ENCODE peak calls at places on chromosomes 2 and 18, in six cellular contexts. One of them, this sample, is unnamed.

GRCh38 chr2:208042041-208042440 is 16.7 kb upstream of the PLEKHM3 start:
- DNase-seq in GM23338: no peak
- DNase-seq in K562: no peak
- DNase-seq in stomach: no peak
- DNase-seq in breast epithelium: no peak
- DNase-seq in HCT116: no peak
- DNase-seq in this sample: no peak

GRCh38 chr2:82165377-82165776 is 1860.8 kb upstream of the LRRTM1 start:
- DNase-seq in stomach: no peak
- DNase-seq in K562: no peak
- DNase-seq in HCT116: no peak
- DNase-seq in breast epithelium: no peak
- DNase-seq in GM23338: no peak
- DNase-seq in this sample: no peak

GRCh38 chr2:51013870-51014526 is 17.9 kb downstream of the NRXN1 start:
- DNase-seq in breast epithelium: no peak
- DNase-seq in GM23338: no peak
- DNase-seq in stomach: no peak
- DNase-seq in HCT116: no peak
- DNase-seq in K562: no peak
- DNase-seq in this sample: no peak

GRCh38 chr2:79084495-79085135 is 3.2 kb downstream of the REG1B start:
- DNase-seq in stomach: no peak
- DNase-seq in HCT116: no peak
- DNase-seq in K562: no peak
- DNase-seq in breast epithelium: no peak
- DNase-seq in GM23338: no peak
- DNase-seq in this sample: no peak

GRCh38 chr18:12726774-12727550 is 24.1 kb downstream of the PSMG2 start:
- DNase-seq in stomach: peak; percentile 40
- DNase-seq in HCT116: peak; percentile 49
- DNase-seq in GM23338: peak; percentile 93
- DNase-seq in breast epithelium: no peak
- DNase-seq in K562: peak; percentile 57
- DNase-seq in this sample: no peak

GRCh38 chr2:88452151-88452851 is at the start of gene FOXI3:
- DNase-seq in GM23338: peak; percentile 65
- DNase-seq in breast epithelium: no peak
- DNase-seq in HCT116: no peak
- DNase-seq in K562: no peak
- DNase-seq in stomach: no peak
- DNase-seq in this sample: no peak

GRCh38 chr2:135103843-135104242 is 51.8 kb downstream of the RAB3GAP1 start:
- DNase-seq in stomach: no peak
- DNase-seq in breast epithelium: no peak
- DNase-seq in K562: no peak
- DNase-seq in GM23338: no peak
- DNase-seq in HCT116: no peak
- DNase-seq in this sample: no peak

GRCh38 chr2:74041182-74041581 is 56.5 kb downstream of the TET3 start:
- DNase-seq in stomach: no peak
- DNase-seq in K562: no peak
- DNase-seq in GM23338: no peak
- DNase-seq in breast epithelium: no peak
- DNase-seq in HCT116: no peak
- DNase-seq in this sample: no peak

GRCh38 chr2:16191431-16192200 is 251.3 kb downstream of the MYCN start:
- DNase-seq in stomach: no peak
- DNase-seq in K562: no peak
- DNase-seq in GM23338: no peak
- DNase-seq in HCT116: no peak
- DNase-seq in breast epithelium: no peak
- DNase-seq in this sample: no peak
- TF ChIP-seq POLR2AphosphoS5 in stomach: no peak
- TF ChIP-seq POLR2AphosphoS5 in K562: no peak
- TF ChIP-seq POLR2AphosphoS5 in GM23338: no peak
- TF ChIP-seq POLR2AphosphoS5 in HCT116: no peak
- TF ChIP-seq POLR2AphosphoS5 in breast epithelium: no peak
- TF ChIP-seq POLR2AphosphoS5 in this sample: no peak

DNA sequence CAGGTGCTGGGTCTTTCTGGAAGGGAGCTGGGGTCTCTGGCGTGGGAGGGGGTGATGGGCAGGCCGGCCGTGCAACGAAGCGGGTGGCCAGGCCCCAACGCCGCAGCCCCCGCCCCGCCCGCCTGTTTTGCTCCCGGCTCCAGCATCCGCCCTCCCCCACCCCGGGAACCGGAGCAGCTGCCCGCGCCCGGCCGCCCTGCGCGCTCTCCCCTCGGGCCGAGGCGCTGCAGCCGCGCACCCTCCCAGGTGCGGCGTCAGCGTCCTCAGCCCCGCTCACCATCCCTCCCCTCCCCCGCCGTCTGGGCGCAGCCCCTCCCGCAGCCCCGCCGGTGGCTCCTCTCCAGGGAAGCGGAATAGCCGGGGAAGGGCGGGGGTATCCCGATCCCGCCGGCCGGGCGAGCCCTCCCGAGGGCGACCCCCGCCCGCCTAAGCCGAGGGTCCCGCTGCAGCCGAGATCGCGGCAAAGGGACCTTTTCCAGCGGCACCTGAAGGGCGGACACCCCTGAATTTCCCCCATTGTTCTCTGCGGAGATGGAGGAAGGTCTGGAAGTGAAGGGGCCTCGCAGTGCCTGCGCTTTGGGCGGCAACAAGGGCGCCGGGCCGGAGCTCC is 510 bp downstream of the KIF1A start:
- DNase-seq in GM23338: peak; percentile 64
- DNase-seq in HCT116: no peak
- DNase-seq in K562: no peak
- DNase-seq in breast epithelium: no peak
- DNase-seq in stomach: peak; percentile 13
- DNase-seq in this sample: no peak
- H3K27ac ChIP-seq in GM23338: peak overlapping the region; percentile 84
- H3K27ac ChIP-seq in HCT116: no peak overlapping the region
- H3K27ac ChIP-seq in K562: no peak overlapping the region
- H3K27ac ChIP-seq in breast epithelium: no peak overlapping the region
- H3K27ac ChIP-seq in stomach: peak overlapping the region; percentile 46
- H3K27ac ChIP-seq in this sample: no peak overlapping the region

GRCh38 chr2:169119816-169120215 is 50.5 kb downstream of the DHRS9 start:
- DNase-seq in HCT116: no peak
- DNase-seq in breast epithelium: no peak
- DNase-seq in K562: no peak
- DNase-seq in GM23338: no peak
- DNase-seq in stomach: no peak
- DNase-seq in this sample: no peak
- TF ChIP-seq CTCF in HCT116: no peak
- TF ChIP-seq CTCF in breast epithelium: no peak
- TF ChIP-seq CTCF in K562: no peak
- TF ChIP-seq CTCF in GM23338: no peak
- TF ChIP-seq CTCF in stomach: no peak
- TF ChIP-seq CTCF in this sample: no peak

GRCh38 chr2:28753043-28753683 is 1.5 kb downstream of the PPP1CB start:
- DNase-seq in HCT116: peak; percentile 42
- DNase-seq in K562: peak; percentile 20
- DNase-seq in GM23338: peak; percentile 49
- DNase-seq in breast epithelium: peak; percentile 68
- DNase-seq in stomach: peak; percentile 73
- DNase-seq in this sample: no peak
- TF ChIP-seq POLR2AphosphoS5 in HCT116: peak; percentile 35
- TF ChIP-seq POLR2AphosphoS5 in K562: no peak
- TF ChIP-seq POLR2AphosphoS5 in GM23338: no peak
- TF ChIP-seq POLR2AphosphoS5 in breast epithelium: peak; percentile 61
- TF ChIP-seq POLR2AphosphoS5 in stomach: peak; percentile 52
- TF ChIP-seq POLR2AphosphoS5 in this sample: no peak

DNA sequence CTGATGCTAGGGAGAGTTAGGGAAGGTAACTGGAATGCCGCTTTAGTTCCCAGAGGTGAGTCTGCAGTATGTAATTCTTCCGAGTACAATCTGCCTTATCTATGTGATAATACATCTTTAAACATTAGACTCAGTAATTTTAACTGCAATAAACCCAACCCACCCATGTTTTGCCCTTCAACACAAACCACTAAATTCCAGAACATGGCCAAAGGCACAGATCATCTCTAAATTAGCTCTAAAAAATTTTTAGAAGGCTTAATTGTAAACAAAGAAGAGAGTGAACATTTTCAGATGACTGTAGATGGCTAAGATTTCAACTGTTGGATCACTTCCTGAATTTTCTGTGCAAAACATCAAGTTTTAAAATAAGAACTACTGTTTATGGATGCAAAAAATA is 488.7 kb upstream of the ID2 start:
- DNase-seq in K562: no peak
- DNase-seq in stomach: no peak
- DNase-seq in GM23338: no peak
- DNase-seq in HCT116: no peak
- DNase-seq in breast epithelium: no peak
- DNase-seq in this sample: no peak
- H3K27ac ChIP-seq in K562: no peak overlapping the region
- H3K27ac ChIP-seq in stomach: no peak overlapping the region
- H3K27ac ChIP-seq in GM23338: no peak overlapping the region
- H3K27ac ChIP-seq in HCT116: no peak overlapping the region
- H3K27ac ChIP-seq in breast epithelium: no peak overlapping the region
- H3K27ac ChIP-seq in this sample: no peak overlapping the region